ENCODE peak calls at places on chromosomes 2 and 18, in six cellular contexts. L is cardiac fibroblast, S is hepatocyte, Y is adrenal gland, O is psoas muscle, R is GM23248. M is an unnamed sample.

GRCh38 chr18:23301971-23302370 is 151.1 kb upstream of the RIOK3 start:
- DNase-seq in L (no peak), S (no peak), Y (no peak), O (no peak), R (no peak), M (no peak)

GRCh38 chr2:113831156-113831555 is 58.7 kb upstream of the ACTR3 start:
- DNase-seq in L (peak), S (peak), Y (no peak), O (no peak), R (peak), M (no peak)

GRCh38 chr18:13437801-13438506 is 219.4 kb downstream of the LDLRAD4 start:
- DNase-seq in L (no peak), S (no peak), Y (no peak), O (peak), R (no peak), M (no peak)

GRCh38 chr2:54524236-54524991 is 68.3 kb downstream of the SPTBN1 start:
- DNase-seq in L (peak), S (peak), Y (peak), O (no peak), R (peak), M (peak)

GRCh38 chr18:57784034-57784815 is 18.9 kb downstream of the ATP8B1 start:
- DNase-seq in L (peak), S (no peak), Y (no peak), O (no peak), R (peak), M (no peak)

GRCh38 chr2:19799881-19800780 is 101.7 kb downstream of the TTC32 start:
- DNase-seq in L (no peak), S (no peak), Y (no peak), O (no peak), R (peak), M (no peak)

GRCh38 chr2:98483257-98483861 is 38.7 kb downstream of the INPP4A start:
- DNase-seq in L (no peak), S (no peak), Y (no peak), O (no peak), R (no peak), M (no peak)

GRCh38 chr2:188292446-188293239 is 969 bp downstream of the GULP1 start:
- DNase-seq in L (peak), S (peak), Y (peak), O (peak), R (peak), M (peak)

GRCh38 chr18:3071676-3072075 is 58.7 kb upstream of the LPIN2 start:
- DNase-seq in L (no peak), S (no peak), Y (no peak), O (no peak), R (no peak), M (no peak)

GRCh38 chr2:47992671-47993070 is 86.4 kb upstream of the FBXO11 start:
- DNase-seq in L (no peak), S (no peak), Y (no peak), O (no peak), R (no peak), M (no peak)

GRCh38 chr2:47990503-47990902 is 84.2 kb upstream of the FBXO11 start:
- DNase-seq in L (no peak), S (no peak), Y (no peak), O (no peak), R (no peak), M (no peak)
- H3K4me3 ChIP-seq in L (no peak), S (no peak), Y (no peak), O (no peak), R (no peak), M (no peak)

GRCh38 chr2:60884795-60885194 is 3.4 kb downstream of the REL start:
- DNase-seq in L (peak), S (no peak), Y (no peak), O (no peak), R (peak), M (no peak)

GRCh38 chr2:60882971-60883753 is 1.8 kb downstream of the REL start:
- DNase-seq in L (peak), S (peak), Y (no peak), O (no peak), R (peak), M (no peak)

GRCh38 chr2:60880988-60881932 is at the start of gene REL:
- DNase-seq in L (peak), S (peak), Y (peak), O (peak), R (peak), M (peak)

GRCh38 chr2:60885683-60886082 is 4.3 kb downstream of the REL start:
- DNase-seq in L (no peak), S (peak), Y (no peak), O (no peak), R (no peak), M (no peak)

GRCh38 chr2:60883896-60884295 is 2.5 kb downstream of the REL start:
- DNase-seq in L (no peak), S (no peak), Y (no peak), O (no peak), R (no peak), M (no peak)
- H3K4me3 ChIP-seq in L (no peak), S (peak), Y (no peak), O (peak), R (peak), M (no peak)

GRCh38 chr2:156427067-156427466 is 9.1 kb upstream of the GPD2 start:
- DNase-seq in L (no peak), S (no peak), Y (no peak), O (no peak), R (no peak), M (no peak)

GRCh38 chr2:156430236-156430977 is 5.8 kb upstream of the GPD2 start:
- DNase-seq in L (no peak), S (no peak), Y (no peak), O (no peak), R (no peak), M (no peak)

GRCh38 chr2:156429211-156429610 is 7.0 kb upstream of the GPD2 start:
- DNase-seq in L (no peak), S (no peak), Y (no peak), O (no peak), R (no peak), M (no peak)

GRCh38 chr2:156434461-156435291 is 1.5 kb upstream of the GPD2 start:
- DNase-seq in L (peak), S (no peak), Y (no peak), O (no peak), R (peak), M (no peak)

GRCh38 chr2:156430978-156431358 is 5.2 kb upstream of the GPD2 start:
- DNase-seq in L (peak), S (no peak), Y (no peak), O (no peak), R (peak), M (no peak)
- H3K4me3 ChIP-seq in L (no peak), S (no peak), Y (no peak), O (peak), R (no peak), M (no peak)

GRCh38 chr2:3202926-3203325 is 174.7 kb downstream of the EIPR1 start:
- DNase-seq in L (no peak), S (no peak), Y (no peak), O (no peak), R (no peak), M (no peak)

GRCh38 chr2:3205845-3206244 is 171.8 kb downstream of the EIPR1 start:
- DNase-seq in L (no peak), S (no peak), Y (no peak), O (no peak), R (no peak), M (no peak)

GRCh38 chr2:3204451-3204850 is 173.2 kb downstream of the EIPR1 start:
- DNase-seq in L (no peak), S (no peak), Y (no peak), O (peak), R (no peak), M (no peak)

GRCh38 chr2:3203497-3204019 is 174.1 kb downstream of the EIPR1 start:
- DNase-seq in L (no peak), S (no peak), Y (no peak), O (peak), R (no peak), M (no peak)

DNA sequence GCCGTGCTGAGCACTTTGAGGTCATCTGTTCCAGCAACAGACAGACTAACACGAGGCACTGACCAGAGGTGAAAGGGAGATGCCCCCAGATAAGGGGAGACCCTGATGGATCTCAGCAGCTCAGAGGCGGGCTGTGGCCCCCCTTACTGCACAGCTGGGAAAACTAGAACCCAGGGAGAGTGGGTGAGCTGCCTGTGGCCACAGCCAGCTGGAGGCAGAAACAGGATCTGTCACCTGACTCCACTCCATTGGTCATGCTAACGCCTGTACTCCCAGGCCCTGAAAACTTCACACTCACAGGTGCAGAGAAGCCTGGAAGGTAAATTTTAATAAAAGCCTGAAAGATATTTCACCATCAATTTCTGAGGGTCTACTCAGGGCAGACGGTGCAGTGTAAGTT is 173.6 kb downstream of the EIPR1 start:
- DNase-seq in L (no peak), S (no peak), Y (no peak), O (no peak), R (no peak), M (no peak)
- H3K4me3 ChIP-seq in L (no peak), S (no peak), Y (no peak), O (no peak), R (no peak), M (no peak)

DNA sequence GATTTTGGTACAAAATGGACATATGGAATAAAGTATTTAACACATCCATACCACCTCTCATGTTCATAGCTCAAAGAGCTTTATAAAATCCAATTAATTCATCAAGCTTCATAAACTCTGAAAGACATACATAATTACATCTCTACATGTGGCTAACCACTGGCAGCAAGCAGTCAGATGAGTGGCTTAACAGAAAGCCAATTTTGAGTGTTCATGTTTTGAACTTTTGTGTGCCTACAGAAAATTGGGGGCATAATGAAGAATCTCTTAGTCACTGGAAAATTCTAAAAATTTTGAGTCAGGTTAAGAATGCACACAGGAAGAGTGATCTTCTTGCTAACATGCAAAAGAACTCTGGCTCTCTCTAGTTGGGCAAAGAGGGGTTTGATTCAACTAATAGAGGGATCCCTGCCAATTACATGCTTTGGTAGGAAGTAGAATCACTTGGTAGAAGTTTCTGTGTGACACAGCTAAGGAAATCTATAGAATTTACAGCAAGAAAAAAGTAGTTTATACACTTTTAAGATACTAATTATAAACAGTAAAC is 287.4 kb downstream of the NOL4 start:
- DNase-seq in L (no peak), S (no peak), Y (no peak), O (no peak), R (no peak), M (no peak)
- H3K4me3 ChIP-seq in L (no peak), S (no peak), Y (no peak), O (no peak), R (no peak), M (no peak)

GRCh38 chr2:227816507-227817274 is 3.0 kb downstream of the CCL20 start:
- DNase-seq in L (peak), S (no peak), Y (no peak), O (no peak), R (peak), M (no peak)
- H3K4me3 ChIP-seq in L (peak), S (no peak), Y (no peak), O (no peak), R (peak), M (no peak)

DNA sequence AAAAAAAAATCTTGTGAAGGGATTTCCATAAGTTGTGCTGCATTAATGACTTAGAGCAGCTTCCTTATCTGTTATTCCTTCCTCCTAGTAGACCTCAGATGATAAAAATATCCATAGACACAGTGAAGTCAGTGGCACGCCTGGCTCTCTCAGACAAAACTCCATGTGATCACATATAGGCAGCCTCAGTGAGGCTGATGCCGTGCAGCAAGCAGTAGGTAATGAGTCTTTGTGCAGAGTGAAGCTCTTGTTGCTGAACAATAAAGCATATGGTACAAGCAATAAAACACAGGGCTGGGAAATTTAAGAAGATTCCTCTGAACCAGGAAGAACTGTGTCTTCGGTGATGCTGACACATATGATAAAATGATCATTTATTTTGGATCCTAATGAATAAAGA is 102.7 kb downstream of the CSRNP3 start:
- DNase-seq in L (peak), S (peak), Y (no peak), O (no peak), R (no peak), M (no peak)
- H3K4me3 ChIP-seq in L (no peak), S (no peak), Y (no peak), O (no peak), R (no peak), M (no peak)

DNA sequence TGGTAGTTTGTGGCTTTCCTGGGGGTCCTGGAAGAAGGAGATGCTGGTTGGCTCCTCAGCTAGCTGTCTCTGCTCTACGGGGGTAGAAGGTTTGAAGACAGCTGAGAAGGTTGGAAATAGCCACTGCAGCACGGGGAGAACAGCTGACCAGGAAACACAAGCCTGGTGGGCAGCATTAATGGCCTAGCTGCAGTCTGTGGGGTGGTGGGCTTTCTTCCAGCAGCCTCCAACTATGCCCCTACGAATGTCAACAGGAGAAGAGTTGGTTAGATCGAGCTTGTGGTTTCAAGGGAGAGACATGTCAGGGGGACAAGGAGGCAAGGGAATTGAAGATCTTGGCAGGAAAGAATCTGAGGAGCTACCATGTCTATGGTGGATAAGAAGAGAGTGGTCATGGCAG is 38.9 kb downstream of the PMAIP1 start:
- DNase-seq in L (no peak), S (no peak), Y (no peak), O (no peak), R (no peak), M (no peak)
- H3K4me3 ChIP-seq in L (no peak), S (no peak), Y (no peak), O (no peak), R (no peak), M (no peak)

DNA sequence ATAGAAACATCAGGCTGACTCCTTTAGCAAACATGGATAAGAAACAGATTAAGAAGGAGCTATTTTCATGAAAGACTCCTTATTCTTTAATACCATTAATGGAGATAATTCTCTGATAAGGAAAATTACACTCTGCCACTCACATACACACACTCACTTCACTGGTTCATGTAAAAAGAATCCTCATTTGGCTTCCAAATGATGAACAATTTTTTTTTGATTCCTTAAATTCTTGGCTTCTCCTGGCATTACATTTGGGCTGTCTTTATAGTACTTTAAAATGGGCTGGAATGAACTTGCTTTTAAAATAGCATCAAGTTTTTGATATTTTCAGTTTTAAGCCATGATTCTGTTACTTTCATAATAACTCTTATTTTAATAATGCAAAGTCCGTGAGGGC is 328.6 kb downstream of the SLC8A1 start:
- DNase-seq in L (no peak), S (no peak), Y (no peak), O (no peak), R (peak), M (no peak)
- H3K4me3 ChIP-seq in L (no peak), S (no peak), Y (no peak), O (no peak), R (peak), M (no peak)

DNA sequence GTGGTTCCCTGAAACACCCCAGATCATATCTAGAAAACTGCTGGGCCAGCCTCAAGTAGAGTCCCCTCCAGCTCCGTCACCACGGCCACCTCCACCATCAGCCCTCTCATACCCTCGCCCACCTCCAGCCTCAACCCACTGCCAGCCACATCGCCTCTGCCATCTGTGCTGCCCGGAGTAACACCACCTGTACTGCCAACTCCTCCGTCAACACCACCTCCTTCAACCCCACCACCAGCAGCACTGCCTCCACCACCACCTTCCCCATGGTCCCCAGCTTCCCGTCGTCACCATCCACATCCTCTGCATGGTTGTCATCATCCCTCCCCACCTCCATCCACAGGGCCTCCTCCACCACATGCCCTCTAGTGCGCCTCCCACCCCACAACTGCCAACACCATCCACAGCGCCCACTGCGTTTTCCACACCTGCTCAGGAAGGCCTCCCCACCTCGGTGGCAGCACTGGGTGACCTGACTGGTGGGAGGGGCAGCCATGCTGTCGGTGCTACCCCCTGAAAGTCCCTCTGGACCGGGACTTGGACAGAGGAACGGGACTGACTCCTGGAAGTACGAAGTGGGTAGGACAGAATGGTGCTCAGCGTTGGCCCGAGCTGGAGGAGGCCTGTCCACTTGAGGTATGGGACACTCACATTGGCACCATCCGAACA is 1.6 kb downstream of the SNED1 start:
- DNase-seq in L (no peak), S (no peak), Y (peak), O (peak), R (no peak), M (peak)
- H3K4me3 ChIP-seq in L (peak), S (no peak), Y (no peak), O (peak), R (peak), M (no peak)